ENCODE peak calls at places on chromosomes 11 and 22, in four cellular contexts. B is putamen, K is activated T-cell treated with anti-CD3 and anti-CD28 coated beads for 4 hours, H is IMR-90. Q is an unnamed sample.
A peak's percentile ranks its signal among the peaks of the same experiment; 100 is the strongest.

GRCh38 chr11:70212227-70212811 is 9.2 kb downstream of the FADD start:
- DNase-seq in B (no peak), K (no peak), H (no peak), Q (no peak)

GRCh38 chr11:119470316-119471266 is 47.6 kb upstream of the THY1 start:
- DNase-seq in B (no peak), K (no peak), H (peak; percentile 96), Q (no peak)

GRCh38 chr22:49892226-49892899 is 25.9 kb downstream of the ALG12 start:
- DNase-seq in H (no peak), B (no peak), K (no peak), Q (no peak)

GRCh38 chr11:44833869-44834452 is 107.2 kb downstream of the TSPAN18 start:
- DNase-seq in H (no peak), B (no peak), K (no peak), Q (no peak)

GRCh38 chr11:124724854-124725718 is 14.7 kb upstream of the NRGN start:
- DNase-seq in B (peak; percentile 77), K (no peak), H (no peak), Q (no peak)

GRCh38 chr22:43624144-43624998 is 187.7 kb downstream of the EFCAB6 start:
- DNase-seq in H (no peak), B (no peak), K (no peak), Q (no peak)

GRCh38 chr22:20319041-20319744 is 667 bp downstream of the DGCR6L start:
- DNase-seq in B (peak; percentile 35), K (no peak), H (no peak), Q (peak; percentile 74)

GRCh38 chr11:126601550-126602215 is 246.2 kb downstream of the ST3GAL4 start:
- DNase-seq in K (no peak), B (no peak), H (no peak), Q (no peak)

GRCh38 chr11:26474401-26474800 is 97.7 kb downstream of the MUC15 start:
- DNase-seq in H (no peak), K (no peak), B (no peak), Q (no peak)

GRCh38 chr11:27055065-27055682 is 14.6 kb downstream of the BBOX1 start:
- DNase-seq in H (peak; percentile 37), B (no peak), K (no peak), Q (no peak)

GRCh38 chr11:90908074-90908473 is 685.2 kb upstream of the CHORDC1 start:
- DNase-seq in B (no peak), K (no peak), H (no peak), Q (no peak)

GRCh38 chr11:79308429-79308828 is 132.4 kb downstream of the TENM4 start:
- DNase-seq in B (no peak), H (no peak), K (no peak), Q (no peak)

GRCh38 chr11:57566035-57566504 is 1.4 kb downstream of the UBE2L6 start:
- DNase-seq in B (peak; percentile 63), H (peak; percentile 63), K (peak; percentile 36), Q (no peak)

GRCh38 chr11:2539761-2540520 is 95.1 kb downstream of the KCNQ1 start:
- DNase-seq in H (no peak), B (no peak), K (no peak), Q (no peak)

GRCh38 chr22:46415816-46416536 is 80.5 kb downstream of the TRMU start:
- DNase-seq in B (no peak), K (no peak), H (peak; percentile 35), Q (no peak)

GRCh38 chr22:46272762-46273431 is 5.1 kb downstream of the TTC38 start:
- DNase-seq in K (no peak), H (no peak), B (no peak), Q (no peak)

GRCh38 chr22:31870890-31871289 is 73.4 kb upstream of the YWHAH start:
- DNase-seq in K (no peak), B (peak; percentile 45), H (peak; percentile 83), Q (no peak)

GRCh38 chr11:65159005-65159404 is 11.0 kb upstream of the SPDYC start:
- DNase-seq in B (no peak), K (no peak), H (no peak), Q (no peak)

GRCh38 chr11:73028621-73029020 is 113.5 kb downstream of the FCHSD2 start:
- DNase-seq in B (no peak), K (no peak), H (no peak), Q (no peak)

GRCh38 chr11:6456361-6457073 is 15.7 kb upstream of the HPX start:
- DNase-seq in K (no peak), B (no peak), H (no peak), Q (no peak)

GRCh38 chr22:44057411-44057987 is 33.4 kb downstream of the PARVB start:
- DNase-seq in B (peak; percentile 29), K (no peak), H (no peak), Q (no peak)

GRCh38 chr11:12767577-12767976 is 93.4 kb downstream of the TEAD1 start:
- DNase-seq in K (no peak), B (no peak), H (no peak), Q (no peak)

GRCh38 chr11:267491-267994 is 10.7 kb upstream of the NLRP6 start:
- DNase-seq in B (no peak), H (no peak), K (no peak), Q (peak; percentile 68)

GRCh38 chr11:11171854-11172253 is 181.2 kb downstream of the CSNK2A3 start:
- DNase-seq in K (no peak), H (no peak), B (no peak), Q (no peak)

GRCh38 chr11:128621491-128622136 is 34.3 kb upstream of the ETS1 start:
- DNase-seq in K (no peak), H (peak; percentile 98), B (no peak), Q (no peak)

GRCh38 chr22:28063656-28064055 is 144.6 kb upstream of the PITPNB start:
- DNase-seq in B (no peak), H (no peak), K (no peak), Q (no peak)

GRCh38 chr11:13776134-13776815 is 107.8 kb downstream of the FAR1 start:
- DNase-seq in H (no peak), B (no peak), K (peak; percentile 40), Q (peak; percentile 14)

GRCh38 chr11:100632970-100633452 is 54.1 kb upstream of the ARHGAP42 start:
- DNase-seq in K (no peak), B (peak; percentile 27), H (peak; percentile 56), Q (no peak)

GRCh38 chr22:27834364-27835185 is 33.0 kb upstream of the MN1 start:
- DNase-seq in K (no peak), B (no peak), H (no peak), Q (no peak)

GRCh38 chr11:43327987-43328386 is 16.2 kb downstream of the API5 start:
- DNase-seq in K (no peak), H (peak; percentile 99), B (no peak), Q (peak; percentile 44)

GRCh38 chr11:102111011-102111786 is 952 bp downstream of the YAP1 start:
- DNase-seq in H (peak; percentile 81), B (peak; percentile 11), K (no peak), Q (no peak)

GRCh38 chr11:34570584-34570983 is 50.3 kb upstream of the EHF start:
- DNase-seq in B (no peak), K (no peak), H (peak; percentile 8), Q (no peak)

GRCh38 chr22:46068908-46069481 is 81.3 kb upstream of the PPARA start:
- DNase-seq in B (no peak), H (peak; percentile 49), K (no peak), Q (no peak)

GRCh38 chr11:113168358-113168757 is 146.0 kb upstream of the TTC12 start:
- DNase-seq in B (no peak), K (no peak), H (no peak), Q (no peak)

GRCh38 chr11:9038537-9038936 is 34.7 kb upstream of the NRIP3 start:
- DNase-seq in B (no peak), H (no peak), K (no peak), Q (no peak)

GRCh38 chr22:42939451-42939881 is 75.5 kb downstream of the PACSIN2 start:
- DNase-seq in B (no peak), H (no peak), K (no peak), Q (no peak)